ENCODE peak calls at places on chromosomes 7 and 10, in five cellular contexts. U is sigmoid colon, X is GM12891, W is HL-60, B is transverse colon. Y is an unnamed sample.

GRCh38 chr7:138608292-138608691 is 92.9 kb downstream of the SVOPL start:
- DNase-seq in W (no peak), U (no peak), B (no peak), X (no peak), Y (no peak)

GRCh38 chr10:63595072-63595471 is 73.9 kb downstream of the REEP3 start:
- DNase-seq in X (no peak), U (no peak), W (no peak), B (no peak), Y (no peak)

GRCh38 chr10:28842321-28842720 is 165.0 kb downstream of the BAMBI start:
- DNase-seq in W (no peak), B (no peak), X (no peak), U (no peak), Y (no peak)

GRCh38 chr7:102444961-102445673 is 11.7 kb downstream of the ORAI2 start:
- DNase-seq in W (no peak), U (no peak), B (peak; percentile 54), X (no peak), Y (no peak)

GRCh38 chr10:103717341-103718246 is 137.8 kb downstream of the SH3PXD2A start:
- DNase-seq in B (no peak), X (no peak), W (no peak), U (no peak), Y (no peak)

GRCh38 chr10:133335238-133336122 is 1.2 kb downstream of the CALY start:
- DNase-seq in U (no peak), X (peak; percentile 77), B (peak; percentile 62), W (no peak), Y (peak; percentile 47)

GRCh38 chr7:55018361-55019328 is at the start of gene EGFR:
- DNase-seq in U (peak; percentile 94), X (peak; percentile 23), W (no peak), B (peak; percentile 86), Y (no peak)

GRCh38 chr10:7359954-7360353 is 50.9 kb downstream of the SFMBT2 start:
- DNase-seq in B (no peak), X (no peak), U (no peak), W (no peak), Y (no peak)

GRCh38 chr10:11639861-11640764 is 28.7 kb upstream of the USP6NL start:
- DNase-seq in U (no peak), B (no peak), W (peak; percentile 11), X (no peak), Y (peak; percentile 76)

GRCh38 chr10:63722537-63722936 is 201.3 kb downstream of the REEP3 start:
- DNase-seq in B (no peak), U (peak; percentile 84), X (no peak), W (no peak), Y (no peak)

GRCh38 chr7:91103365-91103764 is 160.9 kb upstream of the FZD1 start:
- DNase-seq in B (no peak), U (no peak), W (no peak), X (no peak), Y (no peak)

GRCh38 chr10:114551310-114551972 is 106.6 kb downstream of the ABLIM1 start:
- DNase-seq in W (no peak), U (peak; percentile 74), B (peak; percentile 80), X (no peak), Y (no peak)

GRCh38 chr7:80218723-80219122 is 84.1 kb downstream of the GNAI1 start:
- DNase-seq in B (no peak), X (no peak), W (no peak), U (no peak), Y (no peak)

GRCh38 chr10:122206471-122207065 is 64.5 kb upstream of the BTBD16 start:
- DNase-seq in W (no peak), B (no peak), U (no peak), X (no peak), Y (no peak)

GRCh38 chr10:43042503-43043341 is 34.1 kb upstream of the RET start:
- DNase-seq in U (peak; percentile 47), X (no peak), W (no peak), B (no peak), Y (no peak)

GRCh38 chr10:7826971-7827370 is 8.7 kb downstream of the TAF3 start:
- DNase-seq in X (no peak), W (no peak), B (no peak), U (no peak), Y (no peak)

GRCh38 chr7:128082431-128082830 is 51.2 kb upstream of the LRRC4 start:
- DNase-seq in W (no peak), U (no peak), B (no peak), X (no peak), Y (no peak)

GRCh38 chr10:4241724-4242345 is 456.8 kb upstream of the KLF6 start:
- DNase-seq in X (no peak), U (no peak), B (no peak), W (no peak), Y (no peak)

GRCh38 chr10:4243651-4244050 is 458.6 kb upstream of the KLF6 start:
- DNase-seq in X (no peak), U (peak; percentile 67), W (peak; percentile 3), B (no peak), Y (no peak)

GRCh38 chr10:4243169-4243568 is 458.2 kb upstream of the KLF6 start:
- DNase-seq in U (no peak), X (no peak), B (no peak), W (no peak), Y (no peak)

GRCh38 chr10:4240641-4241197 is 455.7 kb upstream of the KLF6 start:
- DNase-seq in X (no peak), U (no peak), B (no peak), W (no peak), Y (no peak)

DNA sequence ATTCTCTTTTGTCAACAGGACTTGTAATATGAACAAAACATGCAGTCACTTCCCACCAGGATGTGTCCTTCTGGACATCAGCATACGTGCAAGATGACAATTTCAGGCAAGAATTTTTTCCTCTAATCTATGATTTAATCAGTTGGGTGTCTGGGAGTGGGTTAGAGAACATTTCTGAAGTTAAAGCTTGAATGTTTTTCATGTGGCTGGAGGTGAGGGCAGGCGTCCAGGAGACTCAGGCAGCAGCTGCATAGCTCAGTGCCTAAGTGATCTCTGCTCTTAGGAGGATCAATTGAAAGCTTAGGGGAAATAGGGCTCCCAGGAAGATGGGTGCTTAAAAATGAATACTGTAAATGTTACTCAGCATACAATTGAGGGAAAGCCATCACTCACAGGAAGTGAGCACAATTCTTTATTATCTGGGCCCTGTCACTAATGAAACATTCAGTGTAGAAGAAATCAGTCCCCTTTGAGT is 457.6 kb upstream of the KLF6 start:
- DNase-seq in W (no peak), U (peak; percentile 68), B (no peak), X (no peak), Y (no peak)
- TF ChIP-seq POLR2AphosphoS5 in W (no peak), U (no peak), B (no peak), X (no peak), Y (no peak)

GRCh38 chr7:27897001-27897400 is 157.0 kb downstream of the TAX1BP1 start:
- DNase-seq in X (no peak), U (no peak), W (no peak), B (no peak), Y (no peak)
- TF ChIP-seq POLR2AphosphoS5 in X (no peak), U (no peak), W (no peak), B (no peak), Y (no peak)

DNA sequence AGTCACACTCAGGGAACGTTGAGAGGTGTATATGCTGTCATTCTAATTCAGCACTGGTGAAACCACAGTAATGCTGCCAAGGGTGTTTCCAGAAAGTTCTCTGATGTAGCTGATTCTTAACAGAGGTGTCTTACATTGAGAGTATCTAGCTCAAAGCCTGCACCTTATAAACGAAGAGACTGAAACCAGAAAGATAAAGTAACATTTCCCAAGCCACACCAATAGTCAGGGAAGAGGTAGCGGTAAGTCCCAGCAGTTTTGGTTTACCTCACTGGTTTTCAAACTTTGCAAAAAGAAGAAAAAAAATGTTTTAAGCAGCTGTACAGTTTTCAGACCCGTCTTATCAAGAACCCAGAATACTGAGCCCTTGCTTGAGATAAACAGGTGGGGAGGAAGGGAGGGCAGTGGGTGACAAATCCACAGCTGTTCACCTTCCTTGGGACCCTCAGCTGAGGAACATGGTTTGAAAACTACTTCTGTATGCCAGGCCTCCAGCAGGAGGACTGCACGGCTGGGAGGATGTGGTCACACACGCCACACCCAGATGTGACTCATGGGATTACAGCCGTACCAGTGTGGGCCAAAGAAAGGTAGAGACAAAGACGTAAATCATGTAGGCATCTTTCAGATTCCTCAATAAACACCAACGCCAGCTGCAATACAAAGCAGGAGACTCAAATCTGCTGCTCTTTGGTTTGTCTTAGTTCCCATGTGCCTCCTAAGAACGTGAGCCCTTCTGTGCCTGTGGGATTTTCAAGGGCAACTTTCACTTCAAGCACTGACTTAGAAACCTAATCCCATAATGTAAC is 64.0 kb upstream of the GSDME start:
- DNase-seq in W (peak; percentile 74), U (peak; percentile 77), X (no peak), B (peak; percentile 84), Y (peak; percentile 86)
- TF ChIP-seq POLR2AphosphoS5 in W (peak; percentile 46), U (no peak), X (peak; percentile 53), B (peak; percentile 63), Y (no peak)

GRCh38 chr10:18829259-18829658 is 170.0 kb downstream of the ARL5B start:
- DNase-seq in W (no peak), X (no peak), B (no peak), U (no peak), Y (no peak)

GRCh38 chr10:18830277-18830676 is 171.0 kb downstream of the ARL5B start:
- DNase-seq in U (no peak), X (no peak), B (no peak), W (no peak), Y (no peak)
- TF ChIP-seq POLR2AphosphoS5 in U (no peak), X (no peak), B (no peak), W (no peak), Y (no peak)

GRCh38 chr7:132024290-132024689 is 467.9 kb upstream of the PODXL start:
- DNase-seq in U (no peak), B (no peak), W (no peak), X (no peak), Y (no peak)
- TF ChIP-seq POLR2AphosphoS5 in U (no peak), B (no peak), W (no peak), X (no peak), Y (no peak)

GRCh38 chr10:16909271-16909767 is 92.1 kb upstream of the RSU1 start:
- DNase-seq in W (no peak), X (no peak), U (no peak), B (no peak), Y (no peak)
- TF ChIP-seq POLR2AphosphoS5 in W (no peak), X (no peak), U (no peak), B (no peak), Y (no peak)